ENCODE peak calls at places on chromosomes 1 and 21, in four cellular contexts. N is PC-3, P is body of pancreas, E is uterus. Y is an unnamed sample.

GRCh38 chr1:232709339-232709738 is 79.4 kb upstream of the SIPA1L2 start:
- DNase-seq in N (peak; percentile 88), P (no peak), E (no peak), Y (no peak)

GRCh38 chr1:46523556-46524443 is 27.6 kb downstream of the KNCN start:
- DNase-seq in N (no peak), P (no peak), E (no peak), Y (peak; percentile 32)

GRCh38 chr1:178818416-178818815 is 52.5 kb downstream of the ANGPTL1 start:
- DNase-seq in N (peak; percentile 4), P (no peak), E (peak; percentile 45), Y (no peak)

GRCh38 chr21:39845581-39846130 is 21.6 kb upstream of the PCP4 start:
- DNase-seq in N (no peak), P (no peak), E (no peak), Y (no peak)

GRCh38 chr1:210645582-210646257 is 317.0 kb downstream of the HHAT start:
- DNase-seq in N (no peak), P (no peak), E (no peak), Y (no peak)

GRCh38 chr1:208184993-208185703 is 59.0 kb downstream of the PLXNA2 start:
- DNase-seq in N (peak; percentile 51), P (no peak), E (no peak), Y (no peak)

GRCh38 chr1:212981025-212981495 is 30.7 kb downstream of the VASH2 start:
- DNase-seq in N (no peak), P (peak; percentile 64), E (no peak), Y (no peak)

GRCh38 chr1:91924146-91924545 is 25.1 kb upstream of the BRDT start:
- DNase-seq in N (peak; percentile 55), P (no peak), E (no peak), Y (no peak)

GRCh38 chr1:88462481-88463261 is 221.4 kb upstream of the PKN2 start:
- DNase-seq in N (peak; percentile 17), P (no peak), E (no peak), Y (no peak)

GRCh38 chr1:81690881-81691453 is 109.8 kb upstream of the ADGRL2 start:
- DNase-seq in N (no peak), P (no peak), E (no peak), Y (no peak)

GRCh38 chr1:76302711-76303347 is 228.3 kb downstream of the ST6GALNAC3 start:
- DNase-seq in N (no peak), P (no peak), E (no peak), Y (no peak)

GRCh38 chr21:16086936-16087335 is 357.2 kb downstream of the USP25 start:
- DNase-seq in N (no peak), P (no peak), E (no peak), Y (no peak)

GRCh38 chr1:58968360-58968952 is 184.6 kb upstream of the JUN start:
- DNase-seq in N (no peak), P (peak; percentile 93), E (peak; percentile 90), Y (peak; percentile 89)

GRCh38 chr1:179938752-179939151 is 15.9 kb upstream of the CEP350 start:
- DNase-seq in N (peak; percentile 20), P (no peak), E (no peak), Y (no peak)
- H3K4me1 ChIP-seq in N (peaks cover 18% of the 10 kb centered on the region), P (peaks cover 8% of the 10 kb centered on the region), E (no peaks in the 10 kb centered on the region), Y (no peaks in the 10 kb centered on the region)

GRCh38 chr1:149846042-149846441 is 53.3 kb upstream of the BOLA1 start:
- DNase-seq in N (peak; percentile 1), P (no peak), E (no peak), Y (no peak)
- H3K4me1 ChIP-seq in N (peaks cover 41% of the 10 kb centered on the region), P (peaks cover 48% of the 10 kb centered on the region), E (peaks cover 18% of the 10 kb centered on the region), Y (peaks cover 4% of the 10 kb centered on the region)

GRCh38 chr1:201790261-201790660 is 38.7 kb upstream of the IPO9 start:
- DNase-seq in N (peak; percentile 27), P (no peak), E (peak; percentile 42), Y (no peak)
- H3K4me1 ChIP-seq in N (peaks cover 12% of the 10 kb centered on the region), P (peaks cover 8% of the 10 kb centered on the region), E (no peaks in the 10 kb centered on the region), Y (peaks cover 7% of the 10 kb centered on the region)

GRCh38 chr1:28509705-28510349 is 4.0 kb downstream of the RCC1 start:
- DNase-seq in N (no peak), P (peak; percentile 27), E (no peak), Y (no peak)
- H3K4me1 ChIP-seq in N (peaks cover 26% of the 10 kb centered on the region), P (peaks cover 41% of the 10 kb centered on the region), E (no peaks in the 10 kb centered on the region), Y (no peaks in the 10 kb centered on the region)

GRCh38 chr1:234913771-234914170 is 214.9 kb downstream of the TOMM20 start:
- DNase-seq in N (no peak), P (no peak), E (no peak), Y (no peak)
- H3K4me1 ChIP-seq in N (no peaks in the 10 kb centered on the region), P (peaks cover 51% of the 10 kb centered on the region), E (peaks cover under 1% of the 10 kb centered on the region), Y (peaks cover 5% of the 10 kb centered on the region)

DNA sequence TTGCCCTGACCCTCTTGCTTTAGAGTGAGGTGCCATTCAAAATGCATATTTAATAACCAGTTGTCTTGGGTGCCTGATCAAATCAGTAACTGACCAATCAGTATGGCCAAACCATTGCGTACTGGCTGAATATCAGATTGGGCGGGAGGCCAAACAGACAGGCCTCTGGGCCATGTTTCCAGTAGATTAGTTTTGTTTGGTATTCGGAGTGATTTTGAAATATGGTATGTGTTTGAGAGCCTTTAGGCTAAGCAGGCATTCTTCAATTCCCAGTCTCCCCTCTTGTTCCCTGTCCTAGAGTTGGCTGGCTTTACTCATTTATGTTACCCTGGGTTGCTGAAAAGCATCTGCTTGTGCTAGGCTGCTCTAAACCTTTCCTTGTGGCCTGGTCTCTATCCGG is 80.1 kb downstream of the BACH1 start:
- DNase-seq in N (no peak), P (no peak), E (no peak), Y (no peak)
- H3K4me1 ChIP-seq in N (peaks cover 17% of the 10 kb centered on the region), P (no peaks in the 10 kb centered on the region), E (no peaks in the 10 kb centered on the region), Y (no peaks in the 10 kb centered on the region)

GRCh38 chr1:155640367-155640766 is 30.3 kb downstream of the MSTO1 start:
- DNase-seq in N (no peak), P (no peak), E (no peak), Y (no peak)
- H3K4me1 ChIP-seq in N (no peaks in the 10 kb centered on the region), P (no peaks in the 10 kb centered on the region), E (no peaks in the 10 kb centered on the region), Y (no peaks in the 10 kb centered on the region)

GRCh38 chr1:154427173-154428139 is 22.3 kb downstream of the IL6R start:
- DNase-seq in N (no peak), P (peak; percentile 66), E (peak; percentile 84), Y (no peak)
- H3K4me1 ChIP-seq in N (peaks cover 38% of the 10 kb centered on the region), P (peaks cover 64% of the 10 kb centered on the region), E (peaks cover 32% of the 10 kb centered on the region), Y (peaks cover 7% of the 10 kb centered on the region)

GRCh38 chr1:179881642-179882252 is 338 bp upstream of the TOR1AIP1 start:
- DNase-seq in N (peak; percentile 62), P (peak; percentile 88), E (peak; percentile 93), Y (peak; percentile 95)
- H3K4me1 ChIP-seq in N (peaks cover 11% of the 10 kb centered on the region), P (peaks cover 50% of the 10 kb centered on the region), E (peaks cover 8% of the 10 kb centered on the region), Y (no peaks in the 10 kb centered on the region)

Y was measured in aorta.